ENCODE peak calls at places on chromosome 11, in five cellular contexts. F is amniotic stem cell; R is activated CD4-positive, CD25-positive, alpha-beta regulatory T cell; L is psoas muscle; Z is dorsolateral prefrontal cortex. M is an unnamed sample.

GRCh38 chr11:73242291-73243092 is 24.4 kb downstream of the P2RY2 start:
- DNase-seq in F (peak), R (peak), L (peak), Z (peak), M (peak)

GRCh38 chr11:75105462-75105925 is 8.8 kb upstream of the OR2AT4 start:
- DNase-seq in F (no peak), R (no peak), L (no peak), Z (no peak), M (no peak)

GRCh38 chr11:707817-708420 is 1.9 kb downstream of the EPS8L2 start:
- DNase-seq in F (no peak), R (no peak), L (no peak), Z (no peak), M (no peak)

GRCh38 chr11:35099278-35100018 is 39.5 kb upstream of the CD44 start:
- DNase-seq in F (peak), R (no peak), L (no peak), Z (no peak), M (no peak)

GRCh38 chr11:126450198-126450597 is 94.7 kb downstream of the ST3GAL4 start:
- DNase-seq in F (no peak), R (no peak), L (no peak), Z (no peak), M (no peak)

GRCh38 chr11:1297576-1298473 is 11.6 kb downstream of the TOLLIP start:
- DNase-seq in F (no peak), R (no peak), L (peak), Z (no peak), M (peak)

GRCh38 chr11:70761094-70761905 is 363.0 kb downstream of the CTTN start:
- DNase-seq in F (no peak), R (no peak), L (no peak), Z (no peak), M (no peak)

GRCh38 chr11:119722281-119722794 is 6.7 kb downstream of the NECTIN1 start:
- DNase-seq in F (no peak), R (no peak), L (no peak), Z (no peak), M (peak)

GRCh38 chr11:84260862-84261261 is 974.7 kb upstream of the CCDC90B start:
- DNase-seq in F (no peak), R (no peak), L (no peak), Z (no peak), M (no peak)

GRCh38 chr11:68677432-68677831 is 6.9 kb upstream of the GAL start:
- DNase-seq in F (no peak), R (no peak), L (peak), Z (peak), M (no peak)

GRCh38 chr11:13717331-13717730 is 48.9 kb downstream of the FAR1 start:
- DNase-seq in F (peak), R (no peak), L (no peak), Z (no peak), M (no peak)

GRCh38 chr11:44556735-44557409 is 8.6 kb upstream of the CD82 start:
- DNase-seq in F (peak), R (peak), L (peak), Z (peak), M (peak)

GRCh38 chr11:66082936-66083698 is 13.0 kb downstream of the PACS1 start:
- DNase-seq in F (no peak), R (no peak), L (no peak), Z (no peak), M (no peak)

GRCh38 chr11:44589301-44589700 is 23.8 kb downstream of the CD82 start:
- DNase-seq in F (peak), R (no peak), L (no peak), Z (no peak), M (peak)

GRCh38 chr11:108220721-108221346 is 1.6 kb downstream of the NPAT start:
- DNase-seq in F (no peak), R (no peak), L (no peak), Z (no peak), M (no peak)

GRCh38 chr11:100525197-100525596 is 161.9 kb upstream of the ARHGAP42 start:
- DNase-seq in F (no peak), R (no peak), L (no peak), Z (no peak), M (no peak)

GRCh38 chr11:70901951-70902521 is 350.3 kb downstream of the SHANK2 start:
- DNase-seq in F (no peak), R (no peak), L (no peak), Z (no peak), M (peak)

GRCh38 chr11:130042093-130042591 is 27.6 kb upstream of the APLP2 start:
- DNase-seq in F (peak), R (no peak), L (no peak), Z (no peak), M (no peak)

GRCh38 chr11:914747-915493 is 4.3 kb upstream of the CHID1 start:
- DNase-seq in F (no peak), R (no peak), L (peak), Z (no peak), M (peak)

GRCh38 chr11:45091563-45092392 is 54.7 kb upstream of the PRDM11 start:
- DNase-seq in F (no peak), R (no peak), L (no peak), Z (no peak), M (no peak)

GRCh38 chr11:75592699-75593098 is 30.6 kb downstream of the SERPINH1 start:
- DNase-seq in F (no peak), R (no peak), L (no peak), Z (no peak), M (no peak)

GRCh38 chr11:33703771-33704170 is 3.1 kb upstream of the C11orf91 start:
- DNase-seq in F (no peak), R (no peak), L (peak), Z (no peak), M (no peak)

GRCh38 chr11:126413426-126413825 is 57.9 kb downstream of the ST3GAL4 start:
- DNase-seq in F (no peak), R (no peak), L (no peak), Z (no peak), M (no peak)

GRCh38 chr11:47269829-47270305 is at the start of gene MADD:
- DNase-seq in F (no peak), R (peak), L (peak), Z (peak), M (peak)

GRCh38 chr11:14312736-14313438 is 46.1 kb downstream of the RRAS2 start:
- DNase-seq in F (no peak), R (no peak), L (no peak), Z (no peak), M (no peak)

GRCh38 chr11:62487698-62488551 is 58.7 kb downstream of the AHNAK start:
- DNase-seq in F (no peak), R (no peak), L (no peak), Z (no peak), M (no peak)

GRCh38 chr11:97703815-97704214 is 1314.0 kb downstream of the JRKL start:
- DNase-seq in F (no peak), R (no peak), L (no peak), Z (no peak), M (no peak)

GRCh38 chr11:78376858-78377257 is 40.8 kb downstream of the GAB2 start:
- DNase-seq in F (no peak), R (no peak), L (no peak), Z (no peak), M (no peak)

GRCh38 chr11:75024068-75024449 is 35.3 kb downstream of the NEU3 start:
- DNase-seq in F (no peak), R (no peak), L (no peak), Z (no peak), M (no peak)

GRCh38 chr11:11290354-11290753 is 62.7 kb downstream of the CSNK2A3 start:
- DNase-seq in F (no peak), R (no peak), L (no peak), Z (no peak), M (no peak)

GRCh38 chr11:74070713-74071506 is 62.0 kb upstream of the UCP3 start:
- DNase-seq in F (no peak), R (no peak), L (no peak), Z (no peak), M (no peak)

GRCh38 chr11:19576054-19576453 is 136.6 kb upstream of the NAV2 start:
- DNase-seq in F (no peak), R (no peak), L (no peak), Z (no peak), M (no peak)

GRCh38 chr11:11572386-11572785 is 49.4 kb downstream of the GALNT18 start:
- DNase-seq in F (no peak), R (no peak), L (no peak), Z (no peak), M (no peak)

GRCh38 chr11:112540261-112540660 is 279.6 kb upstream of the PLET1 start:
- DNase-seq in F (no peak), R (no peak), L (no peak), Z (no peak), M (no peak)